ENCODE peak calls at places on chromosomes 16 and 17, in eight cellular contexts. One of them, this sample, is unnamed.

GRCh38 chr16:13780841-13781553 is 139.0 kb upstream of the ERCC4 start:
- DNase-seq in BJ: no peak
- DNase-seq in stimulated activated CD4-positive, alpha-beta T cell treated with anti-CD3 and anti-CD28 coated beads, TNF-alpha, amount 100 ng/mL, for 48 hours: no peak
- DNase-seq in CD8-positive, alpha-beta T cell: no peak
- DNase-seq in hippocampal formation: no peak
- DNase-seq in fibroblast of villous mesenchyme: no peak
- DNase-seq in GM18507: no peak
- DNase-seq in aorta: no peak
- DNase-seq in this sample: no peak

GRCh38 chr17:13952252-13952721 is 117.0 kb upstream of the COX10 start:
- DNase-seq in BJ: no peak
- DNase-seq in stimulated activated CD4-positive, alpha-beta T cell treated with anti-CD3 and anti-CD28 coated beads, TNF-alpha, amount 100 ng/mL, for 48 hours: no peak
- DNase-seq in CD8-positive, alpha-beta T cell: no peak
- DNase-seq in hippocampal formation: no peak
- DNase-seq in fibroblast of villous mesenchyme: no peak
- DNase-seq in GM18507: no peak
- DNase-seq in aorta: no peak
- DNase-seq in this sample: no peak

GRCh38 chr17:3552916-3553315 is 4.7 kb downstream of the TRPV3 start:
- DNase-seq in BJ: no peak
- DNase-seq in stimulated activated CD4-positive, alpha-beta T cell treated with anti-CD3 and anti-CD28 coated beads, TNF-alpha, amount 100 ng/mL, for 48 hours: no peak
- DNase-seq in CD8-positive, alpha-beta T cell: no peak
- DNase-seq in hippocampal formation: no peak
- DNase-seq in fibroblast of villous mesenchyme: no peak
- DNase-seq in GM18507: no peak
- DNase-seq in aorta: no peak
- DNase-seq in this sample: no peak

GRCh38 chr17:76752006-76752405 is 14.1 kb downstream of the MFSD11 start:
- DNase-seq in BJ: no peak
- DNase-seq in stimulated activated CD4-positive, alpha-beta T cell treated with anti-CD3 and anti-CD28 coated beads, TNF-alpha, amount 100 ng/mL, for 48 hours: no peak
- DNase-seq in CD8-positive, alpha-beta T cell: no peak
- DNase-seq in hippocampal formation: no peak
- DNase-seq in fibroblast of villous mesenchyme: no peak
- DNase-seq in GM18507: no peak
- DNase-seq in aorta: no peak
- DNase-seq in this sample: no peak

GRCh38 chr17:6000426-6000825 is 69.8 kb upstream of the WSCD1 start:
- DNase-seq in BJ: no peak
- DNase-seq in stimulated activated CD4-positive, alpha-beta T cell treated with anti-CD3 and anti-CD28 coated beads, TNF-alpha, amount 100 ng/mL, for 48 hours: no peak
- DNase-seq in CD8-positive, alpha-beta T cell: no peak
- DNase-seq in hippocampal formation: no peak
- DNase-seq in fibroblast of villous mesenchyme: peak
- DNase-seq in GM18507: no peak
- DNase-seq in aorta: no peak
- DNase-seq in this sample: no peak

GRCh38 chr16:66304151-66304550 is 62.3 kb upstream of the CDH5 start:
- DNase-seq in BJ: no peak
- DNase-seq in stimulated activated CD4-positive, alpha-beta T cell treated with anti-CD3 and anti-CD28 coated beads, TNF-alpha, amount 100 ng/mL, for 48 hours: no peak
- DNase-seq in CD8-positive, alpha-beta T cell: no peak
- DNase-seq in hippocampal formation: no peak
- DNase-seq in fibroblast of villous mesenchyme: no peak
- DNase-seq in GM18507: no peak
- DNase-seq in aorta: no peak
- DNase-seq in this sample: no peak

GRCh38 chr16:58417600-58417999 is 25.3 kb downstream of the GINS3 start:
- DNase-seq in BJ: no peak
- DNase-seq in stimulated activated CD4-positive, alpha-beta T cell treated with anti-CD3 and anti-CD28 coated beads, TNF-alpha, amount 100 ng/mL, for 48 hours: no peak
- DNase-seq in CD8-positive, alpha-beta T cell: no peak
- DNase-seq in hippocampal formation: no peak
- DNase-seq in fibroblast of villous mesenchyme: no peak
- DNase-seq in GM18507: no peak
- DNase-seq in aorta: no peak
- DNase-seq in this sample: no peak

GRCh38 chr16:12141073-12141472 is 164.5 kb downstream of the SNX29 start:
- DNase-seq in BJ: no peak
- DNase-seq in stimulated activated CD4-positive, alpha-beta T cell treated with anti-CD3 and anti-CD28 coated beads, TNF-alpha, amount 100 ng/mL, for 48 hours: no peak
- DNase-seq in CD8-positive, alpha-beta T cell: no peak
- DNase-seq in hippocampal formation: no peak
- DNase-seq in fibroblast of villous mesenchyme: no peak
- DNase-seq in GM18507: no peak
- DNase-seq in aorta: no peak
- DNase-seq in this sample: no peak

GRCh38 chr17:68533887-68534700 is 21.9 kb downstream of the PRKAR1A start:
- DNase-seq in BJ: peak
- DNase-seq in stimulated activated CD4-positive, alpha-beta T cell treated with anti-CD3 and anti-CD28 coated beads, TNF-alpha, amount 100 ng/mL, for 48 hours: no peak
- DNase-seq in CD8-positive, alpha-beta T cell: no peak
- DNase-seq in hippocampal formation: no peak
- DNase-seq in fibroblast of villous mesenchyme: peak
- DNase-seq in GM18507: no peak
- DNase-seq in aorta: no peak
- DNase-seq in this sample: no peak

GRCh38 chr16:27791404-27791719 is 241.4 kb downstream of the KATNIP start:
- DNase-seq in BJ: no peak
- DNase-seq in stimulated activated CD4-positive, alpha-beta T cell treated with anti-CD3 and anti-CD28 coated beads, TNF-alpha, amount 100 ng/mL, for 48 hours: no peak
- DNase-seq in CD8-positive, alpha-beta T cell: no peak
- DNase-seq in hippocampal formation: no peak
- DNase-seq in fibroblast of villous mesenchyme: no peak
- DNase-seq in GM18507: no peak
- DNase-seq in aorta: no peak
- DNase-seq in this sample: no peak

GRCh38 chr17:63698381-63698885 is 1.5 kb downstream of the LIMD2 start:
- DNase-seq in BJ: no peak
- DNase-seq in stimulated activated CD4-positive, alpha-beta T cell treated with anti-CD3 and anti-CD28 coated beads, TNF-alpha, amount 100 ng/mL, for 48 hours: no peak
- DNase-seq in CD8-positive, alpha-beta T cell: no peak
- DNase-seq in hippocampal formation: no peak
- DNase-seq in fibroblast of villous mesenchyme: no peak
- DNase-seq in GM18507: no peak
- DNase-seq in aorta: no peak
- DNase-seq in this sample: no peak

GRCh38 chr17:45371414-45372324 is 54.8 kb upstream of the MAP3K14 start:
- DNase-seq in BJ: peak
- DNase-seq in stimulated activated CD4-positive, alpha-beta T cell treated with anti-CD3 and anti-CD28 coated beads, TNF-alpha, amount 100 ng/mL, for 48 hours: no peak
- DNase-seq in CD8-positive, alpha-beta T cell: no peak
- DNase-seq in hippocampal formation: peak
- DNase-seq in fibroblast of villous mesenchyme: peak
- DNase-seq in GM18507: no peak
- DNase-seq in aorta: peak
- DNase-seq in this sample: peak

GRCh38 chr16:5506021-5506420 is 408.4 kb upstream of the EEF2KMT start:
- DNase-seq in BJ: no peak
- DNase-seq in stimulated activated CD4-positive, alpha-beta T cell treated with anti-CD3 and anti-CD28 coated beads, TNF-alpha, amount 100 ng/mL, for 48 hours: no peak
- DNase-seq in CD8-positive, alpha-beta T cell: no peak
- DNase-seq in hippocampal formation: no peak
- DNase-seq in fibroblast of villous mesenchyme: no peak
- DNase-seq in GM18507: no peak
- DNase-seq in aorta: no peak
- DNase-seq in this sample: no peak

GRCh38 chr16:89115216-89115949 is 21.7 kb downstream of the ACSF3 start:
- DNase-seq in BJ: no peak
- DNase-seq in stimulated activated CD4-positive, alpha-beta T cell treated with anti-CD3 and anti-CD28 coated beads, TNF-alpha, amount 100 ng/mL, for 48 hours: peak
- DNase-seq in CD8-positive, alpha-beta T cell: peak
- DNase-seq in hippocampal formation: peak
- DNase-seq in fibroblast of villous mesenchyme: peak
- DNase-seq in GM18507: peak
- DNase-seq in aorta: peak
- DNase-seq in this sample: no peak

GRCh38 chr16:65689726-65690125 is 567.9 kb upstream of the CDH11 start:
- DNase-seq in BJ: no peak
- DNase-seq in stimulated activated CD4-positive, alpha-beta T cell treated with anti-CD3 and anti-CD28 coated beads, TNF-alpha, amount 100 ng/mL, for 48 hours: no peak
- DNase-seq in CD8-positive, alpha-beta T cell: no peak
- DNase-seq in hippocampal formation: no peak
- DNase-seq in fibroblast of villous mesenchyme: no peak
- DNase-seq in GM18507: no peak
- DNase-seq in aorta: no peak
- DNase-seq in this sample: no peak

GRCh38 chr17:58412064-58412703 is 5.2 kb downstream of the RNF43 start:
- DNase-seq in BJ: no peak
- DNase-seq in stimulated activated CD4-positive, alpha-beta T cell treated with anti-CD3 and anti-CD28 coated beads, TNF-alpha, amount 100 ng/mL, for 48 hours: no peak
- DNase-seq in CD8-positive, alpha-beta T cell: no peak
- DNase-seq in hippocampal formation: no peak
- DNase-seq in fibroblast of villous mesenchyme: no peak
- DNase-seq in GM18507: no peak
- DNase-seq in aorta: no peak
- DNase-seq in this sample: no peak

GRCh38 chr17:66359351-66359750 is 56.9 kb downstream of the PRKCA start:
- DNase-seq in BJ: no peak
- DNase-seq in stimulated activated CD4-positive, alpha-beta T cell treated with anti-CD3 and anti-CD28 coated beads, TNF-alpha, amount 100 ng/mL, for 48 hours: no peak
- DNase-seq in CD8-positive, alpha-beta T cell: no peak
- DNase-seq in hippocampal formation: no peak
- DNase-seq in fibroblast of villous mesenchyme: no peak
- DNase-seq in GM18507: no peak
- DNase-seq in aorta: no peak
- DNase-seq in this sample: no peak

GRCh38 chr17:80082403-80083135 is 18.8 kb upstream of the GAA start:
- DNase-seq in BJ: no peak
- DNase-seq in stimulated activated CD4-positive, alpha-beta T cell treated with anti-CD3 and anti-CD28 coated beads, TNF-alpha, amount 100 ng/mL, for 48 hours: peak
- DNase-seq in CD8-positive, alpha-beta T cell: peak
- DNase-seq in hippocampal formation: peak
- DNase-seq in fibroblast of villous mesenchyme: peak
- DNase-seq in GM18507: peak
- DNase-seq in aorta: no peak
- DNase-seq in this sample: peak

GRCh38 chr17:29753845-29754439 is 131.2 kb upstream of the CORO6 start:
- DNase-seq in BJ: no peak
- DNase-seq in stimulated activated CD4-positive, alpha-beta T cell treated with anti-CD3 and anti-CD28 coated beads, TNF-alpha, amount 100 ng/mL, for 48 hours: no peak
- DNase-seq in CD8-positive, alpha-beta T cell: no peak
- DNase-seq in hippocampal formation: no peak
- DNase-seq in fibroblast of villous mesenchyme: no peak
- DNase-seq in GM18507: no peak
- DNase-seq in aorta: no peak
- DNase-seq in this sample: no peak

GRCh38 chr17:28901866-28902818 is 737 bp downstream of the DHRS13 start:
- DNase-seq in BJ: no peak
- DNase-seq in stimulated activated CD4-positive, alpha-beta T cell treated with anti-CD3 and anti-CD28 coated beads, TNF-alpha, amount 100 ng/mL, for 48 hours: no peak
- DNase-seq in CD8-positive, alpha-beta T cell: no peak
- DNase-seq in hippocampal formation: no peak
- DNase-seq in fibroblast of villous mesenchyme: no peak
- DNase-seq in GM18507: no peak
- DNase-seq in aorta: no peak
- DNase-seq in this sample: peak

GRCh38 chr16:24070851-24071250 is 185.3 kb upstream of the CACNG3 start:
- DNase-seq in BJ: no peak
- DNase-seq in stimulated activated CD4-positive, alpha-beta T cell treated with anti-CD3 and anti-CD28 coated beads, TNF-alpha, amount 100 ng/mL, for 48 hours: no peak
- DNase-seq in CD8-positive, alpha-beta T cell: no peak
- DNase-seq in hippocampal formation: no peak
- DNase-seq in fibroblast of villous mesenchyme: no peak
- DNase-seq in GM18507: peak
- DNase-seq in aorta: no peak
- DNase-seq in this sample: peak

GRCh38 chr16:67666032-67666537 is 465 bp downstream of the ENKD1 start:
- DNase-seq in BJ: no peak
- DNase-seq in stimulated activated CD4-positive, alpha-beta T cell treated with anti-CD3 and anti-CD28 coated beads, TNF-alpha, amount 100 ng/mL, for 48 hours: no peak
- DNase-seq in CD8-positive, alpha-beta T cell: no peak
- DNase-seq in hippocampal formation: no peak
- DNase-seq in fibroblast of villous mesenchyme: peak
- DNase-seq in GM18507: no peak
- DNase-seq in aorta: no peak
- DNase-seq in this sample: no peak

GRCh38 chr17:80921159-80921558 is 70.5 kb upstream of the CHMP6 start:
- DNase-seq in BJ: no peak
- DNase-seq in stimulated activated CD4-positive, alpha-beta T cell treated with anti-CD3 and anti-CD28 coated beads, TNF-alpha, amount 100 ng/mL, for 48 hours: no peak
- DNase-seq in CD8-positive, alpha-beta T cell: no peak
- DNase-seq in hippocampal formation: no peak
- DNase-seq in fibroblast of villous mesenchyme: no peak
- DNase-seq in GM18507: no peak
- DNase-seq in aorta: no peak
- DNase-seq in this sample: no peak

GRCh38 chr16:72657791-72658190 is 390.1 kb downstream of the ZFHX3 start:
- DNase-seq in BJ: no peak
- DNase-seq in stimulated activated CD4-positive, alpha-beta T cell treated with anti-CD3 and anti-CD28 coated beads, TNF-alpha, amount 100 ng/mL, for 48 hours: no peak
- DNase-seq in CD8-positive, alpha-beta T cell: no peak
- DNase-seq in hippocampal formation: no peak
- DNase-seq in fibroblast of villous mesenchyme: no peak
- DNase-seq in GM18507: no peak
- DNase-seq in aorta: no peak
- DNase-seq in this sample: no peak

GRCh38 chr17:33981713-33982601 is 273.1 kb upstream of the CCL2 start:
- DNase-seq in BJ: no peak
- DNase-seq in stimulated activated CD4-positive, alpha-beta T cell treated with anti-CD3 and anti-CD28 coated beads, TNF-alpha, amount 100 ng/mL, for 48 hours: no peak
- DNase-seq in CD8-positive, alpha-beta T cell: no peak
- DNase-seq in hippocampal formation: no peak
- DNase-seq in fibroblast of villous mesenchyme: no peak
- DNase-seq in GM18507: no peak
- DNase-seq in aorta: no peak
- DNase-seq in this sample: no peak

GRCh38 chr17:39132192-39132600 is 19.2 kb downstream of the PLXDC1 start:
- DNase-seq in BJ: no peak
- DNase-seq in stimulated activated CD4-positive, alpha-beta T cell treated with anti-CD3 and anti-CD28 coated beads, TNF-alpha, amount 100 ng/mL, for 48 hours: no peak
- DNase-seq in CD8-positive, alpha-beta T cell: no peak
- DNase-seq in hippocampal formation: no peak
- DNase-seq in fibroblast of villous mesenchyme: peak
- DNase-seq in GM18507: no peak
- DNase-seq in aorta: no peak
- DNase-seq in this sample: peak

GRCh38 chr16:88062341-88062861 is 111.2 kb downstream of the BANP start:
- DNase-seq in BJ: peak
- DNase-seq in stimulated activated CD4-positive, alpha-beta T cell treated with anti-CD3 and anti-CD28 coated beads, TNF-alpha, amount 100 ng/mL, for 48 hours: no peak
- DNase-seq in CD8-positive, alpha-beta T cell: no peak
- DNase-seq in hippocampal formation: no peak
- DNase-seq in fibroblast of villous mesenchyme: peak
- DNase-seq in GM18507: no peak
- DNase-seq in aorta: peak
- DNase-seq in this sample: no peak

GRCh38 chr16:68190745-68191510 is 45.0 kb downstream of the ESRP2 start:
- DNase-seq in BJ: no peak
- DNase-seq in stimulated activated CD4-positive, alpha-beta T cell treated with anti-CD3 and anti-CD28 coated beads, TNF-alpha, amount 100 ng/mL, for 48 hours: no peak
- DNase-seq in CD8-positive, alpha-beta T cell: no peak
- DNase-seq in hippocampal formation: no peak
- DNase-seq in fibroblast of villous mesenchyme: peak
- DNase-seq in GM18507: no peak
- DNase-seq in aorta: no peak
- DNase-seq in this sample: no peak

GRCh38 chr16:85428899-85429775 is 184.0 kb upstream of the GSE1 start:
- DNase-seq in BJ: no peak
- DNase-seq in stimulated activated CD4-positive, alpha-beta T cell treated with anti-CD3 and anti-CD28 coated beads, TNF-alpha, amount 100 ng/mL, for 48 hours: no peak
- DNase-seq in CD8-positive, alpha-beta T cell: no peak
- DNase-seq in hippocampal formation: no peak
- DNase-seq in fibroblast of villous mesenchyme: no peak
- DNase-seq in GM18507: no peak
- DNase-seq in aorta: peak
- DNase-seq in this sample: no peak

GRCh38 chr16:82129881-82130280 is 40.1 kb downstream of the MPHOSPH6 start:
- DNase-seq in BJ: no peak
- DNase-seq in stimulated activated CD4-positive, alpha-beta T cell treated with anti-CD3 and anti-CD28 coated beads, TNF-alpha, amount 100 ng/mL, for 48 hours: no peak
- DNase-seq in CD8-positive, alpha-beta T cell: no peak
- DNase-seq in hippocampal formation: no peak
- DNase-seq in fibroblast of villous mesenchyme: no peak
- DNase-seq in GM18507: no peak
- DNase-seq in aorta: no peak
- DNase-seq in this sample: no peak

GRCh38 chr16:72049110-72049509 is 5.2 kb upstream of the HP start:
- DNase-seq in BJ: no peak
- DNase-seq in stimulated activated CD4-positive, alpha-beta T cell treated with anti-CD3 and anti-CD28 coated beads, TNF-alpha, amount 100 ng/mL, for 48 hours: no peak
- DNase-seq in CD8-positive, alpha-beta T cell: no peak
- DNase-seq in hippocampal formation: no peak
- DNase-seq in fibroblast of villous mesenchyme: no peak
- DNase-seq in GM18507: no peak
- DNase-seq in aorta: no peak
- DNase-seq in this sample: no peak

GRCh38 chr16:13866073-13866472 is 53.9 kb upstream of the ERCC4 start:
- DNase-seq in BJ: no peak
- DNase-seq in stimulated activated CD4-positive, alpha-beta T cell treated with anti-CD3 and anti-CD28 coated beads, TNF-alpha, amount 100 ng/mL, for 48 hours: peak
- DNase-seq in CD8-positive, alpha-beta T cell: no peak
- DNase-seq in hippocampal formation: no peak
- DNase-seq in fibroblast of villous mesenchyme: peak
- DNase-seq in GM18507: no peak
- DNase-seq in aorta: peak
- DNase-seq in this sample: peak

GRCh38 chr16:50863673-50864144 is 121.8 kb downstream of the CYLD start:
- DNase-seq in BJ: no peak
- DNase-seq in stimulated activated CD4-positive, alpha-beta T cell treated with anti-CD3 and anti-CD28 coated beads, TNF-alpha, amount 100 ng/mL, for 48 hours: no peak
- DNase-seq in CD8-positive, alpha-beta T cell: no peak
- DNase-seq in hippocampal formation: no peak
- DNase-seq in fibroblast of villous mesenchyme: no peak
- DNase-seq in GM18507: no peak
- DNase-seq in aorta: no peak
- DNase-seq in this sample: no peak

GRCh38 chr16:72262711-72263110 is 90.8 kb upstream of the PMFBP1 start:
- DNase-seq in BJ: no peak
- DNase-seq in stimulated activated CD4-positive, alpha-beta T cell treated with anti-CD3 and anti-CD28 coated beads, TNF-alpha, amount 100 ng/mL, for 48 hours: no peak
- DNase-seq in CD8-positive, alpha-beta T cell: no peak
- DNase-seq in hippocampal formation: no peak
- DNase-seq in fibroblast of villous mesenchyme: no peak
- DNase-seq in GM18507: no peak
- DNase-seq in aorta: no peak
- DNase-seq in this sample: no peak